ENCODE peak calls at places on chromosomes 1 and 21, in nine cellular contexts. One of them, this sample, is unnamed.

GRCh38 chr21:44848821-44849521 is 24.5 kb downstream of the PTTG1IP start:
- DNase-seq in left ventricle myocardium inferior: no peak
- DNase-seq in iPS DF 6.9: no peak
- DNase-seq in T-cell: no peak
- DNase-seq in HEK293T: no peak
- DNase-seq in stimulated activated CD4-positive, alpha-beta T cell treated with anti-CD3 and anti-CD28 coated beads, Interleukin-1b, Interleukin-23, amount 100 ng/mL, for 24 hours: no peak
- DNase-seq in ACHN: no peak
- DNase-seq in NCI-H748 treated with DMSO at 0.1 percent for 48 hours: no peak
- DNase-seq in DMS79 treated with DMSO at 0.1 percent for 48 hours: no peak
- DNase-seq in this sample: no peak

GRCh38 chr1:51916587-51917405 is 38.3 kb upstream of the NRDC start:
- DNase-seq in NCI-H748 treated with DMSO at 0.1 percent for 48 hours: no peak
- DNase-seq in ACHN: no peak
- DNase-seq in T-cell: no peak
- DNase-seq in DMS79 treated with DMSO at 0.1 percent for 48 hours: no peak
- DNase-seq in HEK293T: no peak
- DNase-seq in iPS DF 6.9: no peak
- DNase-seq in stimulated activated CD4-positive, alpha-beta T cell treated with anti-CD3 and anti-CD28 coated beads, Interleukin-1b, Interleukin-23, amount 100 ng/mL, for 24 hours: no peak
- DNase-seq in left ventricle myocardium inferior: no peak
- DNase-seq in this sample: no peak

GRCh38 chr1:109089242-109090015 is 1.1 kb upstream of the TMEM167B start:
- DNase-seq in NCI-H748 treated with DMSO at 0.1 percent for 48 hours: peak; percentile 82
- DNase-seq in ACHN: peak; percentile 60
- DNase-seq in stimulated activated CD4-positive, alpha-beta T cell treated with anti-CD3 and anti-CD28 coated beads, Interleukin-1b, Interleukin-23, amount 100 ng/mL, for 24 hours: no peak
- DNase-seq in HEK293T: peak; percentile 86
- DNase-seq in T-cell: no peak
- DNase-seq in left ventricle myocardium inferior: peak; percentile 58
- DNase-seq in DMS79 treated with DMSO at 0.1 percent for 48 hours: peak; percentile 80
- DNase-seq in iPS DF 6.9: no peak
- DNase-seq in this sample: no peak

GRCh38 chr1:200306954-200307754 is 102.7 kb downstream of the ZNF281 start:
- DNase-seq in NCI-H748 treated with DMSO at 0.1 percent for 48 hours: peak; percentile 18
- DNase-seq in HEK293T: peak; percentile 70
- DNase-seq in stimulated activated CD4-positive, alpha-beta T cell treated with anti-CD3 and anti-CD28 coated beads, Interleukin-1b, Interleukin-23, amount 100 ng/mL, for 24 hours: no peak
- DNase-seq in iPS DF 6.9: no peak
- DNase-seq in T-cell: no peak
- DNase-seq in ACHN: peak; percentile 44
- DNase-seq in left ventricle myocardium inferior: no peak
- DNase-seq in DMS79 treated with DMSO at 0.1 percent for 48 hours: peak; percentile 7
- DNase-seq in this sample: peak; percentile 36

GRCh38 chr1:58575831-58576726 is 973 bp downstream of the TACSTD2 start:
- DNase-seq in T-cell: no peak
- DNase-seq in NCI-H748 treated with DMSO at 0.1 percent for 48 hours: no peak
- DNase-seq in HEK293T: no peak
- DNase-seq in iPS DF 6.9: no peak
- DNase-seq in stimulated activated CD4-positive, alpha-beta T cell treated with anti-CD3 and anti-CD28 coated beads, Interleukin-1b, Interleukin-23, amount 100 ng/mL, for 24 hours: no peak
- DNase-seq in ACHN: no peak
- DNase-seq in left ventricle myocardium inferior: no peak
- DNase-seq in DMS79 treated with DMSO at 0.1 percent for 48 hours: no peak
- DNase-seq in this sample: no peak

GRCh38 chr1:244114895-244115294 is 63.8 kb downstream of the ZBTB18 start:
- DNase-seq in T-cell: no peak
- DNase-seq in ACHN: no peak
- DNase-seq in NCI-H748 treated with DMSO at 0.1 percent for 48 hours: no peak
- DNase-seq in left ventricle myocardium inferior: no peak
- DNase-seq in stimulated activated CD4-positive, alpha-beta T cell treated with anti-CD3 and anti-CD28 coated beads, Interleukin-1b, Interleukin-23, amount 100 ng/mL, for 24 hours: no peak
- DNase-seq in HEK293T: no peak
- DNase-seq in DMS79 treated with DMSO at 0.1 percent for 48 hours: no peak
- DNase-seq in iPS DF 6.9: no peak
- DNase-seq in this sample: no peak

GRCh38 chr1:86151427-86151826 is 5.1 kb downstream of the COL24A1 start:
- DNase-seq in NCI-H748 treated with DMSO at 0.1 percent for 48 hours: no peak
- DNase-seq in left ventricle myocardium inferior: no peak
- DNase-seq in iPS DF 6.9: no peak
- DNase-seq in DMS79 treated with DMSO at 0.1 percent for 48 hours: no peak
- DNase-seq in HEK293T: no peak
- DNase-seq in ACHN: no peak
- DNase-seq in T-cell: no peak
- DNase-seq in stimulated activated CD4-positive, alpha-beta T cell treated with anti-CD3 and anti-CD28 coated beads, Interleukin-1b, Interleukin-23, amount 100 ng/mL, for 24 hours: no peak
- DNase-seq in this sample: no peak

GRCh38 chr1:186188004-186188539 is 187.0 kb downstream of the TPR start:
- DNase-seq in stimulated activated CD4-positive, alpha-beta T cell treated with anti-CD3 and anti-CD28 coated beads, Interleukin-1b, Interleukin-23, amount 100 ng/mL, for 24 hours: no peak
- DNase-seq in HEK293T: no peak
- DNase-seq in DMS79 treated with DMSO at 0.1 percent for 48 hours: no peak
- DNase-seq in left ventricle myocardium inferior: no peak
- DNase-seq in ACHN: peak; percentile 83
- DNase-seq in T-cell: no peak
- DNase-seq in iPS DF 6.9: no peak
- DNase-seq in NCI-H748 treated with DMSO at 0.1 percent for 48 hours: no peak
- DNase-seq in this sample: no peak

GRCh38 chr1:1540015-1540816 is at the start of gene TMEM240:
- DNase-seq in DMS79 treated with DMSO at 0.1 percent for 48 hours: peak; percentile 48
- DNase-seq in left ventricle myocardium inferior: peak; percentile 86
- DNase-seq in ACHN: peak; percentile 61
- DNase-seq in stimulated activated CD4-positive, alpha-beta T cell treated with anti-CD3 and anti-CD28 coated beads, Interleukin-1b, Interleukin-23, amount 100 ng/mL, for 24 hours: peak; percentile 63
- DNase-seq in iPS DF 6.9: peak; percentile 57
- DNase-seq in T-cell: peak; percentile 58
- DNase-seq in NCI-H748 treated with DMSO at 0.1 percent for 48 hours: no peak
- DNase-seq in HEK293T: no peak
- DNase-seq in this sample: peak; percentile 56

GRCh38 chr1:223230161-223230881 is 87.3 kb upstream of the TLR5 start:
- DNase-seq in stimulated activated CD4-positive, alpha-beta T cell treated with anti-CD3 and anti-CD28 coated beads, Interleukin-1b, Interleukin-23, amount 100 ng/mL, for 24 hours: no peak
- DNase-seq in T-cell: no peak
- DNase-seq in NCI-H748 treated with DMSO at 0.1 percent for 48 hours: no peak
- DNase-seq in HEK293T: no peak
- DNase-seq in DMS79 treated with DMSO at 0.1 percent for 48 hours: no peak
- DNase-seq in ACHN: peak; percentile 29
- DNase-seq in left ventricle myocardium inferior: no peak
- DNase-seq in iPS DF 6.9: no peak
- DNase-seq in this sample: peak; percentile 32

GRCh38 chr1:41358152-41358937 is 2.9 kb upstream of the FOXO6 start:
- DNase-seq in iPS DF 6.9: no peak
- DNase-seq in NCI-H748 treated with DMSO at 0.1 percent for 48 hours: no peak
- DNase-seq in HEK293T: no peak
- DNase-seq in left ventricle myocardium inferior: peak; percentile 73
- DNase-seq in DMS79 treated with DMSO at 0.1 percent for 48 hours: no peak
- DNase-seq in stimulated activated CD4-positive, alpha-beta T cell treated with anti-CD3 and anti-CD28 coated beads, Interleukin-1b, Interleukin-23, amount 100 ng/mL, for 24 hours: no peak
- DNase-seq in T-cell: no peak
- DNase-seq in ACHN: no peak
- DNase-seq in this sample: no peak

GRCh38 chr1:214816603-214817002 is 213.6 kb downstream of the CENPF start:
- DNase-seq in left ventricle myocardium inferior: no peak
- DNase-seq in HEK293T: no peak
- DNase-seq in iPS DF 6.9: no peak
- DNase-seq in DMS79 treated with DMSO at 0.1 percent for 48 hours: no peak
- DNase-seq in ACHN: no peak
- DNase-seq in T-cell: no peak
- DNase-seq in NCI-H748 treated with DMSO at 0.1 percent for 48 hours: no peak
- DNase-seq in stimulated activated CD4-positive, alpha-beta T cell treated with anti-CD3 and anti-CD28 coated beads, Interleukin-1b, Interleukin-23, amount 100 ng/mL, for 24 hours: no peak
- DNase-seq in this sample: no peak

GRCh38 chr21:44626262-44626661 is 631 bp upstream of the KRTAP10-9 start:
- DNase-seq in DMS79 treated with DMSO at 0.1 percent for 48 hours: no peak
- DNase-seq in T-cell: peak; percentile 15
- DNase-seq in NCI-H748 treated with DMSO at 0.1 percent for 48 hours: no peak
- DNase-seq in iPS DF 6.9: no peak
- DNase-seq in ACHN: no peak
- DNase-seq in stimulated activated CD4-positive, alpha-beta T cell treated with anti-CD3 and anti-CD28 coated beads, Interleukin-1b, Interleukin-23, amount 100 ng/mL, for 24 hours: no peak
- DNase-seq in left ventricle myocardium inferior: no peak
- DNase-seq in HEK293T: no peak
- DNase-seq in this sample: no peak

GRCh38 chr1:81135524-81135923 is 665.2 kb upstream of the ADGRL2 start:
- DNase-seq in T-cell: no peak
- DNase-seq in stimulated activated CD4-positive, alpha-beta T cell treated with anti-CD3 and anti-CD28 coated beads, Interleukin-1b, Interleukin-23, amount 100 ng/mL, for 24 hours: no peak
- DNase-seq in HEK293T: no peak
- DNase-seq in DMS79 treated with DMSO at 0.1 percent for 48 hours: no peak
- DNase-seq in NCI-H748 treated with DMSO at 0.1 percent for 48 hours: no peak
- DNase-seq in left ventricle myocardium inferior: no peak
- DNase-seq in ACHN: no peak
- DNase-seq in iPS DF 6.9: no peak
- DNase-seq in this sample: no peak

GRCh38 chr21:35100351-35100771 is 51.3 kb upstream of the RUNX1 start:
- DNase-seq in T-cell: no peak
- DNase-seq in left ventricle myocardium inferior: no peak
- DNase-seq in iPS DF 6.9: no peak
- DNase-seq in HEK293T: no peak
- DNase-seq in DMS79 treated with DMSO at 0.1 percent for 48 hours: no peak
- DNase-seq in ACHN: no peak
- DNase-seq in NCI-H748 treated with DMSO at 0.1 percent for 48 hours: no peak
- DNase-seq in stimulated activated CD4-positive, alpha-beta T cell treated with anti-CD3 and anti-CD28 coated beads, Interleukin-1b, Interleukin-23, amount 100 ng/mL, for 24 hours: no peak
- DNase-seq in this sample: no peak

GRCh38 chr1:10674700-10675598 is 121.5 kb downstream of the CASZ1 start:
- DNase-seq in left ventricle myocardium inferior: no peak
- DNase-seq in T-cell: no peak
- DNase-seq in ACHN: no peak
- DNase-seq in iPS DF 6.9: no peak
- DNase-seq in NCI-H748 treated with DMSO at 0.1 percent for 48 hours: peak; percentile 46
- DNase-seq in HEK293T: no peak
- DNase-seq in stimulated activated CD4-positive, alpha-beta T cell treated with anti-CD3 and anti-CD28 coated beads, Interleukin-1b, Interleukin-23, amount 100 ng/mL, for 24 hours: no peak
- DNase-seq in DMS79 treated with DMSO at 0.1 percent for 48 hours: no peak
- DNase-seq in this sample: no peak

GRCh38 chr1:98677288-98677687 is 15.8 kb downstream of the SNX7 start:
- DNase-seq in DMS79 treated with DMSO at 0.1 percent for 48 hours: no peak
- DNase-seq in iPS DF 6.9: no peak
- DNase-seq in NCI-H748 treated with DMSO at 0.1 percent for 48 hours: peak; percentile 18
- DNase-seq in T-cell: no peak
- DNase-seq in ACHN: no peak
- DNase-seq in left ventricle myocardium inferior: no peak
- DNase-seq in stimulated activated CD4-positive, alpha-beta T cell treated with anti-CD3 and anti-CD28 coated beads, Interleukin-1b, Interleukin-23, amount 100 ng/mL, for 24 hours: no peak
- DNase-seq in HEK293T: no peak
- DNase-seq in this sample: no peak

This sample was measured in CD4-positive, alpha-beta memory T cell.